ENCODE peak calls at places on chromosomes 16 and 17, in six cellular contexts. J is cardiac muscle cell, F is left lung, B is body of pancreas, T is OCI-LY7, A is A549. I is an unnamed sample.
A peak's percentile ranks its signal among the peaks of the same experiment; 100 is the strongest.

GRCh38 chr17:64765191-64765889 is 103.2 kb upstream of the SMURF2 start:
- DNase-seq in J (no peak), F (no peak), B (no peak), T (no peak), A (peak; percentile 48), I (no peak)

GRCh38 chr16:46765050-46765449 is 16.9 kb upstream of the MYLK3 start:
- DNase-seq in J (no peak), F (no peak), B (no peak), T (no peak), A (no peak), I (no peak)

GRCh38 chr17:36722121-36722902 is 120.9 kb downstream of the MRM1 start:
- DNase-seq in J (peak; percentile 87), F (peak; percentile 61), B (peak; percentile 56), T (no peak), A (no peak), I (peak; percentile 44)

GRCh38 chr17:66255527-66255971 is 26.3 kb upstream of the APOH start:
- DNase-seq in J (no peak), F (no peak), B (no peak), T (no peak), A (no peak), I (no peak)

GRCh38 chr16:49860593-49860992 is 4.7 kb upstream of the ZNF423 start:
- DNase-seq in J (no peak), F (no peak), B (no peak), T (no peak), A (no peak), I (no peak)

GRCh38 chr17:63834431-63835166 is 7.1 kb upstream of the FTSJ3 start:
- DNase-seq in J (peak; percentile 83), F (peak; percentile 48), B (peak; percentile 59), T (peak; percentile 87), A (peak; percentile 95), I (no peak)

GRCh38 chr16:30122621-30123160 is 329 bp downstream of the MAPK3 start:
- DNase-seq in J (no peak), F (no peak), B (peak; percentile 11), T (peak; percentile 16), A (no peak), I (no peak)

GRCh38 chr17:38942641-38943040 is 17.2 kb downstream of the LASP1NB start:
- DNase-seq in J (no peak), F (no peak), B (no peak), T (no peak), A (no peak), I (no peak)

GRCh38 chr16:16096161-16096857 is 127.0 kb downstream of the ABCC6 start:
- DNase-seq in J (no peak), F (no peak), B (peak; percentile 48), T (peak; percentile 82), A (no peak), I (peak; percentile 22)

GRCh38 chr17:32546031-32546444 is 59.2 kb downstream of the CDK5R1 start:
- DNase-seq in J (no peak), F (no peak), B (no peak), T (no peak), A (no peak), I (no peak)

GRCh38 chr17:81545160-81545949 is 6.8 kb downstream of the FAAP100 start:
- DNase-seq in J (no peak), F (no peak), B (peak; percentile 9), T (no peak), A (no peak), I (no peak)

GRCh38 chr17:69539781-69540319 is 125.4 kb downstream of the MAP2K6 start:
- DNase-seq in J (no peak), F (no peak), B (no peak), T (no peak), A (peak; percentile 31), I (no peak)

GRCh38 chr17:12024332-12024731 is 3.7 kb downstream of the MAP2K4 start:
- DNase-seq in J (no peak), F (no peak), B (no peak), T (no peak), A (peak; percentile 77), I (no peak)

GRCh38 chr16:30005341-30006094 is 5.3 kb downstream of the DOC2A start:
- DNase-seq in J (peak; percentile 52), F (no peak), B (peak; percentile 36), T (peak; percentile 59), A (peak; percentile 59), I (no peak)

GRCh38 chr16:56896244-56896643 is 31.2 kb downstream of the SLC12A3 start:
- DNase-seq in J (no peak), F (no peak), B (peak; percentile 61), T (no peak), A (no peak), I (no peak)

GRCh38 chr17:39899215-39899614 is 19.2 kb downstream of the GSDMB start:
- DNase-seq in J (no peak), F (no peak), B (no peak), T (no peak), A (no peak), I (no peak)

GRCh38 chr17:28727727-28728363 is 743 bp upstream of the NEK8 start:
- DNase-seq in J (peak; percentile 69), F (peak; percentile 71), B (peak; percentile 60), T (peak; percentile 87), A (peak; percentile 87), I (no peak)

GRCh38 chr17:17993852-17994251 is 21.2 kb downstream of the DRC3 start:
- DNase-seq in J (no peak), F (no peak), B (no peak), T (no peak), A (no peak), I (no peak)

GRCh38 chr16:31429314-31429713 is 1.2 kb upstream of the COX6A2 start:
- DNase-seq in J (no peak), F (no peak), B (no peak), T (no peak), A (no peak), I (no peak)

GRCh38 chr16:22948603-22949368 is 134.8 kb downstream of the HS3ST2 start:
- DNase-seq in J (peak; percentile 57), F (peak; percentile 53), B (peak; percentile 82), T (peak; percentile 65), A (peak; percentile 80), I (peak; percentile 39)

GRCh38 chr16:86764551-86764950 is 186.2 kb downstream of the FOXL1 start:
- DNase-seq in J (no peak), F (no peak), B (no peak), T (no peak), A (no peak), I (no peak)

GRCh38 chr17:50440838-50441829 is 15.1 kb downstream of the ACSF2 start:
- DNase-seq in J (no peak), F (no peak), B (no peak), T (no peak), A (no peak), I (no peak)

GRCh38 chr17:58092101-58092796 is 9.0 kb downstream of the DYNLL2 start:
- DNase-seq in J (no peak), F (no peak), B (no peak), T (no peak), A (no peak), I (no peak)

GRCh38 chr16:86931410-86931941 is 353.1 kb downstream of the FOXL1 start:
- DNase-seq in J (peak; percentile 66), F (no peak), B (no peak), T (no peak), A (no peak), I (peak; percentile 72)

GRCh38 chr16:89986600-89986999 is 32.7 kb downstream of the DBNDD1 start:
- DNase-seq in J (no peak), F (no peak), B (no peak), T (no peak), A (no peak), I (no peak)

GRCh38 chr17:27567563-27567859 is 63.5 kb upstream of the LGALS9 start:
- DNase-seq in J (no peak), F (no peak), B (peak; percentile 71), T (no peak), A (no peak), I (no peak)

GRCh38 chr16:47732122-47732805 is 271.1 kb downstream of the PHKB start:
- DNase-seq in J (no peak), F (no peak), B (no peak), T (no peak), A (peak; percentile 28), I (no peak)

GRCh38 chr17:48642843-48643696 is 16.9 kb upstream of the HOXB9 start:
- DNase-seq in J (no peak), F (no peak), B (no peak), T (no peak), A (no peak), I (no peak)

GRCh38 chr16:66093217-66093616 is 273.3 kb upstream of the CDH5 start:
- DNase-seq in J (no peak), F (no peak), B (no peak), T (no peak), A (no peak), I (no peak)

GRCh38 chr17:77501101-77501566 is 360.4 kb downstream of the SEC14L1 start:
- DNase-seq in J (peak; percentile 40), F (no peak), B (no peak), T (peak; percentile 56), A (peak; percentile 57), I (no peak)

GRCh38 chr16:30740364-30741251 is 7.6 kb upstream of the PHKG2 start:
- DNase-seq in J (no peak), F (peak; percentile 89), B (peak; percentile 92), T (no peak), A (peak; percentile 85), I (peak; percentile 86)

GRCh38 chr16:29971304-29971703 is 2.4 kb upstream of the TAOK2 start:
- DNase-seq in J (no peak), F (no peak), B (no peak), T (no peak), A (no peak), I (no peak)

GRCh38 chr17:7439462-7440112 is at the start of gene FGF11:
- DNase-seq in J (peak; percentile 47), F (no peak), B (no peak), T (no peak), A (no peak), I (no peak)

GRCh38 chr17:68103148-68103547 is 67.6 kb downstream of the KPNA2 start:
- DNase-seq in J (no peak), F (no peak), B (no peak), T (no peak), A (no peak), I (no peak)
- H3K4me3 ChIP-seq in J (no peak overlapping the region), F (no peak overlapping the region), B (no peak overlapping the region), T (peak overlapping the region; percentile 81), A (peak overlapping the region; percentile 69), I (peak overlapping the region; percentile 89)

GRCh38 chr16:20940864-20941634 is 40.5 kb downstream of the LYRM1 start:
- DNase-seq in J (no peak), F (no peak), B (no peak), T (no peak), A (no peak), I (no peak)
- TF ChIP-seq CTCF in J (no peak), F (no peak), B (no peak), T (no peak), A (no peak), I (no peak)

GRCh38 chr17:43369986-43370385 is 28.8 kb upstream of the ARL4D start:
- DNase-seq in J (no peak), F (no peak), B (no peak), T (no peak), A (no peak), I (no peak)
- H3K4me3 ChIP-seq in J (no peak overlapping the region), F (no peak overlapping the region), B (no peak overlapping the region), T (no peak overlapping the region), A (peak overlapping the region; percentile 44), I (peak overlapping the region; percentile 73)

DNA sequence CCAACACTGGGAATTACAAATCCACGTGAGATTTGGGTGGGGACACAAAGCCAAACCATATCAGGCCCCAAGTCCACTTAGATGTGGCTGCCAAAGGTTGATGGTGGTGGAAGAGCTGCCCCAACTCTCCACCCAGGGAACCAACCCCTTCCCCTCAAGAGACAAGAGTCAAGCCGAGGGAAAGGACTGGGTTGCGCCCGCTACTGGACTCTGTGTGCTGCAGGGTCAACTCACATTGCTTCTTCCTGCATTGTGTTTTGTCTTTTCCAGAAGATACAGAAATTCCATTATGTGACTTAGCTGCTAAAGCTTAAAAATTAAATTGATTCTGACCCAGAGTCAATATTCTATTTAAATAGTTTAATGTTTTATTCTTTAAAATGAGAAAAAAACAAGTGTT is 58.5 kb downstream of the ADAMTS18 start:
- DNase-seq in J (no peak), F (no peak), B (no peak), T (peak; percentile 10), A (peak; percentile 9), I (no peak)
- TF ChIP-seq CTCF in J (no peak), F (no peak), B (no peak), T (peak; percentile 57), A (peak; percentile 19), I (no peak)